ENCODE peak calls at places on chromosome 3, in ten cellular contexts. One of them, this sample, is unnamed.

GRCh38 chr3:182682263-182683229 is 110.8 kb upstream of the ATP11B start:
- DNase-seq in Jurkat, Clone E6-1: peak
- DNase-seq in M059J: peak
- DNase-seq in lower leg skin: no peak
- DNase-seq in Right ventricle myocardium superior: peak
- DNase-seq in dorsolateral prefrontal cortex: peak
- DNase-seq in RCC 7860: no peak
- DNase-seq in LoVo: peak
- DNase-seq in pons: no peak
- DNase-seq in amniotic epithelial cell: peak
- DNase-seq in this sample: peak

GRCh38 chr3:72696815-72697214 is 151.4 kb downstream of the SHQ1 start:
- DNase-seq in Jurkat, Clone E6-1: no peak
- DNase-seq in M059J: no peak
- DNase-seq in lower leg skin: no peak
- DNase-seq in Right ventricle myocardium superior: no peak
- DNase-seq in dorsolateral prefrontal cortex: no peak
- DNase-seq in RCC 7860: no peak
- DNase-seq in LoVo: no peak
- DNase-seq in pons: no peak
- DNase-seq in amniotic epithelial cell: no peak
- DNase-seq in this sample: no peak

GRCh38 chr3:166472015-166472414 is 634.8 kb upstream of the BCHE start:
- DNase-seq in Jurkat, Clone E6-1: no peak
- DNase-seq in M059J: no peak
- DNase-seq in lower leg skin: no peak
- DNase-seq in Right ventricle myocardium superior: no peak
- DNase-seq in dorsolateral prefrontal cortex: no peak
- DNase-seq in RCC 7860: no peak
- DNase-seq in LoVo: no peak
- DNase-seq in pons: no peak
- DNase-seq in amniotic epithelial cell: no peak
- DNase-seq in this sample: no peak

GRCh38 chr3:28791713-28792255 is 443.2 kb upstream of the AZI2 start:
- DNase-seq in Jurkat, Clone E6-1: no peak
- DNase-seq in M059J: no peak
- DNase-seq in lower leg skin: no peak
- DNase-seq in Right ventricle myocardium superior: no peak
- DNase-seq in dorsolateral prefrontal cortex: no peak
- DNase-seq in RCC 7860: no peak
- DNase-seq in LoVo: no peak
- DNase-seq in pons: no peak
- DNase-seq in amniotic epithelial cell: peak
- DNase-seq in this sample: no peak

GRCh38 chr3:79016587-79017380 is 751.0 kb downstream of the ROBO1 start:
- DNase-seq in Jurkat, Clone E6-1: no peak
- DNase-seq in M059J: peak
- DNase-seq in lower leg skin: no peak
- DNase-seq in Right ventricle myocardium superior: no peak
- DNase-seq in dorsolateral prefrontal cortex: no peak
- DNase-seq in RCC 7860: no peak
- DNase-seq in LoVo: no peak
- DNase-seq in pons: peak
- DNase-seq in amniotic epithelial cell: peak
- DNase-seq in this sample: peak

GRCh38 chr3:184305577-184305976 is 6.5 kb downstream of the PSMD2 start:
- DNase-seq in Jurkat, Clone E6-1: no peak
- DNase-seq in M059J: peak
- DNase-seq in lower leg skin: no peak
- DNase-seq in Right ventricle myocardium superior: no peak
- DNase-seq in dorsolateral prefrontal cortex: no peak
- DNase-seq in RCC 7860: no peak
- DNase-seq in LoVo: no peak
- DNase-seq in pons: no peak
- DNase-seq in amniotic epithelial cell: peak
- DNase-seq in this sample: no peak

GRCh38 chr3:41199866-41200668 is 762 bp downstream of the CTNNB1 start:
- DNase-seq in Jurkat, Clone E6-1: peak
- DNase-seq in M059J: peak
- DNase-seq in lower leg skin: no peak
- DNase-seq in Right ventricle myocardium superior: peak
- DNase-seq in dorsolateral prefrontal cortex: peak
- DNase-seq in RCC 7860: no peak
- DNase-seq in LoVo: peak
- DNase-seq in pons: peak
- DNase-seq in amniotic epithelial cell: no peak
- DNase-seq in this sample: peak

GRCh38 chr3:106678657-106679390 is 698.4 kb upstream of the CCDC54 start:
- DNase-seq in Jurkat, Clone E6-1: no peak
- DNase-seq in M059J: no peak
- DNase-seq in lower leg skin: no peak
- DNase-seq in Right ventricle myocardium superior: no peak
- DNase-seq in dorsolateral prefrontal cortex: no peak
- DNase-seq in RCC 7860: no peak
- DNase-seq in LoVo: no peak
- DNase-seq in pons: no peak
- DNase-seq in amniotic epithelial cell: no peak
- DNase-seq in this sample: no peak

GRCh38 chr3:4350789-4351163 is 47.6 kb downstream of the SETMAR start:
- DNase-seq in Jurkat, Clone E6-1: peak
- DNase-seq in M059J: peak
- DNase-seq in lower leg skin: no peak
- DNase-seq in Right ventricle myocardium superior: no peak
- DNase-seq in dorsolateral prefrontal cortex: no peak
- DNase-seq in RCC 7860: peak
- DNase-seq in LoVo: peak
- DNase-seq in pons: peak
- DNase-seq in amniotic epithelial cell: peak
- DNase-seq in this sample: peak

GRCh38 chr3:154195620-154196366 is 74.6 kb downstream of the ARHGEF26 start:
- DNase-seq in Jurkat, Clone E6-1: no peak
- DNase-seq in M059J: no peak
- DNase-seq in lower leg skin: no peak
- DNase-seq in Right ventricle myocardium superior: no peak
- DNase-seq in dorsolateral prefrontal cortex: no peak
- DNase-seq in RCC 7860: no peak
- DNase-seq in LoVo: no peak
- DNase-seq in pons: no peak
- DNase-seq in amniotic epithelial cell: no peak
- DNase-seq in this sample: no peak

GRCh38 chr3:185781759-185782158 is 43.1 kb downstream of the IGF2BP2 start:
- DNase-seq in Jurkat, Clone E6-1: no peak
- DNase-seq in M059J: peak
- DNase-seq in lower leg skin: no peak
- DNase-seq in Right ventricle myocardium superior: no peak
- DNase-seq in dorsolateral prefrontal cortex: no peak
- DNase-seq in RCC 7860: no peak
- DNase-seq in LoVo: no peak
- DNase-seq in pons: no peak
- DNase-seq in amniotic epithelial cell: peak
- DNase-seq in this sample: peak

GRCh38 chr3:71972031-71972430 is 187.1 kb upstream of the PROK2 start:
- DNase-seq in Jurkat, Clone E6-1: no peak
- DNase-seq in M059J: peak
- DNase-seq in lower leg skin: no peak
- DNase-seq in Right ventricle myocardium superior: no peak
- DNase-seq in dorsolateral prefrontal cortex: no peak
- DNase-seq in RCC 7860: no peak
- DNase-seq in LoVo: no peak
- DNase-seq in pons: no peak
- DNase-seq in amniotic epithelial cell: no peak
- DNase-seq in this sample: peak

This sample was measured in RWPE1.